ENCODE peak calls at places on chromosomes 12 and 14, in eight cellular contexts. One of them, this sample, is unnamed.

GRCh38 chr14:81673930-81674329 is 140.3 kb upstream of the SEL1L start:
- DNase-seq in left cardiac atrium: no peak
- DNase-seq in AG08395: no peak
- DNase-seq in lower lobe of right lung: no peak
- DNase-seq in stimulated activated effector memory CD8-positive, alpha-beta T cell treated with anti-CD3 and anti-CD28 coated beads, Interleukin-12 subunit alpha, Interleukin-12 subunit beta, amount 100 ng/mL, for 72 hours: no peak
- DNase-seq in NCI-H2029: no peak
- DNase-seq in fibroblast of mammary gland: no peak
- DNase-seq in heart right ventricle: no peak
- DNase-seq in this sample: no peak

GRCh38 chr12:12704593-12705230 is 8.7 kb upstream of the GPR19 start:
- DNase-seq in left cardiac atrium: peak
- DNase-seq in AG08395: peak
- DNase-seq in lower lobe of right lung: no peak
- DNase-seq in stimulated activated effector memory CD8-positive, alpha-beta T cell treated with anti-CD3 and anti-CD28 coated beads, Interleukin-12 subunit alpha, Interleukin-12 subunit beta, amount 100 ng/mL, for 72 hours: no peak
- DNase-seq in NCI-H2029: peak
- DNase-seq in fibroblast of mammary gland: peak
- DNase-seq in heart right ventricle: no peak
- DNase-seq in this sample: peak

GRCh38 chr14:94575730-94576585 is 5.3 kb upstream of the SERPINA5 start:
- DNase-seq in left cardiac atrium: no peak
- DNase-seq in AG08395: peak
- DNase-seq in lower lobe of right lung: no peak
- DNase-seq in stimulated activated effector memory CD8-positive, alpha-beta T cell treated with anti-CD3 and anti-CD28 coated beads, Interleukin-12 subunit alpha, Interleukin-12 subunit beta, amount 100 ng/mL, for 72 hours: no peak
- DNase-seq in NCI-H2029: no peak
- DNase-seq in fibroblast of mammary gland: peak
- DNase-seq in heart right ventricle: no peak
- DNase-seq in this sample: peak

GRCh38 chr12:118307069-118307954 is 65.4 kb downstream of the TAOK3 start:
- DNase-seq in left cardiac atrium: no peak
- DNase-seq in AG08395: peak
- DNase-seq in lower lobe of right lung: no peak
- DNase-seq in stimulated activated effector memory CD8-positive, alpha-beta T cell treated with anti-CD3 and anti-CD28 coated beads, Interleukin-12 subunit alpha, Interleukin-12 subunit beta, amount 100 ng/mL, for 72 hours: peak
- DNase-seq in NCI-H2029: no peak
- DNase-seq in fibroblast of mammary gland: peak
- DNase-seq in heart right ventricle: no peak
- DNase-seq in this sample: peak

GRCh38 chr12:57216014-57216891 is at the start of gene NXPH4:
- DNase-seq in left cardiac atrium: peak
- DNase-seq in AG08395: no peak
- DNase-seq in lower lobe of right lung: no peak
- DNase-seq in stimulated activated effector memory CD8-positive, alpha-beta T cell treated with anti-CD3 and anti-CD28 coated beads, Interleukin-12 subunit alpha, Interleukin-12 subunit beta, amount 100 ng/mL, for 72 hours: no peak
- DNase-seq in NCI-H2029: peak
- DNase-seq in fibroblast of mammary gland: no peak
- DNase-seq in heart right ventricle: peak
- DNase-seq in this sample: no peak

GRCh38 chr12:1820191-1820599 is at the start of gene LRTM2:
- DNase-seq in left cardiac atrium: no peak
- DNase-seq in AG08395: no peak
- DNase-seq in lower lobe of right lung: no peak
- DNase-seq in stimulated activated effector memory CD8-positive, alpha-beta T cell treated with anti-CD3 and anti-CD28 coated beads, Interleukin-12 subunit alpha, Interleukin-12 subunit beta, amount 100 ng/mL, for 72 hours: no peak
- DNase-seq in NCI-H2029: no peak
- DNase-seq in fibroblast of mammary gland: no peak
- DNase-seq in heart right ventricle: no peak
- DNase-seq in this sample: no peak

GRCh38 chr14:68028075-68028474 is 208.5 kb downstream of the RAD51B start:
- DNase-seq in left cardiac atrium: no peak
- DNase-seq in AG08395: no peak
- DNase-seq in lower lobe of right lung: no peak
- DNase-seq in stimulated activated effector memory CD8-positive, alpha-beta T cell treated with anti-CD3 and anti-CD28 coated beads, Interleukin-12 subunit alpha, Interleukin-12 subunit beta, amount 100 ng/mL, for 72 hours: no peak
- DNase-seq in NCI-H2029: no peak
- DNase-seq in fibroblast of mammary gland: no peak
- DNase-seq in heart right ventricle: no peak
- DNase-seq in this sample: no peak

GRCh38 chr12:70609739-70610491 is 27.3 kb downstream of the PTPRB start:
- DNase-seq in left cardiac atrium: peak
- DNase-seq in AG08395: peak
- DNase-seq in lower lobe of right lung: peak
- DNase-seq in stimulated activated effector memory CD8-positive, alpha-beta T cell treated with anti-CD3 and anti-CD28 coated beads, Interleukin-12 subunit alpha, Interleukin-12 subunit beta, amount 100 ng/mL, for 72 hours: no peak
- DNase-seq in NCI-H2029: no peak
- DNase-seq in fibroblast of mammary gland: peak
- DNase-seq in heart right ventricle: peak
- DNase-seq in this sample: peak

GRCh38 chr14:61103541-61104339 is 122.7 kb downstream of the SLC38A6 start:
- DNase-seq in left cardiac atrium: peak
- DNase-seq in AG08395: peak
- DNase-seq in lower lobe of right lung: no peak
- DNase-seq in stimulated activated effector memory CD8-positive, alpha-beta T cell treated with anti-CD3 and anti-CD28 coated beads, Interleukin-12 subunit alpha, Interleukin-12 subunit beta, amount 100 ng/mL, for 72 hours: no peak
- DNase-seq in NCI-H2029: no peak
- DNase-seq in fibroblast of mammary gland: peak
- DNase-seq in heart right ventricle: no peak
- DNase-seq in this sample: peak

GRCh38 chr14:50875359-50876090 is 3.7 kb downstream of the ABHD12B start:
- DNase-seq in left cardiac atrium: no peak
- DNase-seq in AG08395: peak
- DNase-seq in lower lobe of right lung: no peak
- DNase-seq in stimulated activated effector memory CD8-positive, alpha-beta T cell treated with anti-CD3 and anti-CD28 coated beads, Interleukin-12 subunit alpha, Interleukin-12 subunit beta, amount 100 ng/mL, for 72 hours: peak
- DNase-seq in NCI-H2029: no peak
- DNase-seq in fibroblast of mammary gland: peak
- DNase-seq in heart right ventricle: no peak
- DNase-seq in this sample: peak

GRCh38 chr12:100962086-100962712 is 167.6 kb downstream of the ANO4 start:
- DNase-seq in left cardiac atrium: no peak
- DNase-seq in AG08395: no peak
- DNase-seq in lower lobe of right lung: no peak
- DNase-seq in stimulated activated effector memory CD8-positive, alpha-beta T cell treated with anti-CD3 and anti-CD28 coated beads, Interleukin-12 subunit alpha, Interleukin-12 subunit beta, amount 100 ng/mL, for 72 hours: no peak
- DNase-seq in NCI-H2029: no peak
- DNase-seq in fibroblast of mammary gland: no peak
- DNase-seq in heart right ventricle: no peak
- DNase-seq in this sample: no peak

GRCh38 chr14:90518941-90519256 is 122.1 kb downstream of the CALM1 start:
- DNase-seq in left cardiac atrium: no peak
- DNase-seq in AG08395: no peak
- DNase-seq in lower lobe of right lung: peak
- DNase-seq in stimulated activated effector memory CD8-positive, alpha-beta T cell treated with anti-CD3 and anti-CD28 coated beads, Interleukin-12 subunit alpha, Interleukin-12 subunit beta, amount 100 ng/mL, for 72 hours: peak
- DNase-seq in NCI-H2029: no peak
- DNase-seq in fibroblast of mammary gland: peak
- DNase-seq in heart right ventricle: no peak
- DNase-seq in this sample: peak

GRCh38 chr12:100576311-100577036 is 3.0 kb downstream of the GAS2L3 start:
- DNase-seq in left cardiac atrium: no peak
- DNase-seq in AG08395: peak
- DNase-seq in lower lobe of right lung: no peak
- DNase-seq in stimulated activated effector memory CD8-positive, alpha-beta T cell treated with anti-CD3 and anti-CD28 coated beads, Interleukin-12 subunit alpha, Interleukin-12 subunit beta, amount 100 ng/mL, for 72 hours: no peak
- DNase-seq in NCI-H2029: peak
- DNase-seq in fibroblast of mammary gland: peak
- DNase-seq in heart right ventricle: no peak
- DNase-seq in this sample: peak